ENCODE peak calls at places on chromosomes 5 and 9, in six cellular contexts. U, Y, X, M, D and H are unnamed samples.

GRCh38 chr5:151770383-151771258 is 1.1 kb upstream of the G3BP1 start:
- DNase-seq in U (no peak), Y (peak; percentile 91), X (peak; percentile 75), M (peak; percentile 72), D (peak; percentile 84), H (peak; percentile 65)

GRCh38 chr5:169728418-169728817 is 91.3 kb downstream of the DOCK2 start:
- DNase-seq in U (no peak), Y (no peak), X (no peak), M (no peak), D (no peak), H (no peak)

GRCh38 chr9:97856857-97857602 is 4.0 kb downstream of the FOXE1 start:
- DNase-seq in U (no peak), Y (no peak), X (no peak), M (no peak), D (no peak), H (no peak)

GRCh38 chr5:169389318-169389717 is 88.4 kb upstream of the SLIT3 start:
- DNase-seq in U (no peak), Y (no peak), X (no peak), M (no peak), D (no peak), H (no peak)

GRCh38 chr9:101495810-101496209 is 37.8 kb upstream of the RNF20 start:
- DNase-seq in U (no peak), Y (no peak), X (no peak), M (no peak), D (peak; percentile 17), H (no peak)

GRCh38 chr9:133225171-133226011 is 16.3 kb upstream of the OBP2B start:
- DNase-seq in U (no peak), Y (no peak), X (no peak), M (no peak), D (no peak), H (no peak)

GRCh38 chr5:174045470-174046025 is at the start of gene NSG2:
- DNase-seq in U (peak; percentile 74), Y (peak; percentile 96), X (peak; percentile 93), M (peak; percentile 92), D (peak; percentile 88), H (no peak)

GRCh38 chr5:142627371-142628217 is 58.3 kb downstream of the FGF1 start:
- DNase-seq in U (no peak), Y (no peak), X (no peak), M (no peak), D (no peak), H (no peak)

GRCh38 chr5:128693779-128694178 is 155.7 kb upstream of the FBN2 start:
- DNase-seq in U (no peak), Y (peak; percentile 11), X (no peak), M (no peak), D (peak; percentile 26), H (no peak)

GRCh38 chr9:114720296-114720695 is 38.3 kb upstream of the TEX48 start:
- DNase-seq in U (no peak), Y (peak; percentile 5), X (no peak), M (no peak), D (no peak), H (no peak)

GRCh38 chr9:99180199-99180598 is 41.5 kb downstream of the ALG2 start:
- DNase-seq in U (peak; percentile 64), Y (no peak), X (no peak), M (no peak), D (no peak), H (no peak)

GRCh38 chr5:5340206-5340729 is 82.2 kb upstream of the ICE1 start:
- DNase-seq in U (no peak), Y (peak; percentile 92), X (peak; percentile 42), M (peak; percentile 71), D (peak; percentile 90), H (no peak)

GRCh38 chr9:27629425-27629824 is 56.1 kb upstream of the C9orf72 start:
- DNase-seq in U (no peak), Y (no peak), X (no peak), M (no peak), D (no peak), H (no peak)

GRCh38 chr5:73529081-73529480 is 30.8 kb downstream of the BTF3 start:
- DNase-seq in U (no peak), Y (no peak), X (no peak), M (no peak), D (no peak), H (no peak)

GRCh38 chr9:110784309-110784708 is 115.7 kb downstream of the MUSK start:
- DNase-seq in U (no peak), Y (no peak), X (no peak), M (no peak), D (no peak), H (no peak)

GRCh38 chr5:77430726-77431125 is 61.4 kb downstream of the WDR41 start:
- DNase-seq in U (no peak), Y (no peak), X (no peak), M (no peak), D (no peak), H (no peak)

GRCh38 chr5:87872986-87873385 is 395.7 kb downstream of the TMEM161B start:
- DNase-seq in U (no peak), Y (no peak), X (no peak), M (peak; percentile 3), D (no peak), H (no peak)

GRCh38 chr5:79754865-79755555 is 65.4 kb downstream of the CMYA5 start:
- DNase-seq in U (no peak), Y (no peak), X (no peak), M (no peak), D (no peak), H (no peak)

GRCh38 chr5:9480499-9480898 is 65.4 kb downstream of the SEMA5A start:
- DNase-seq in U (no peak), Y (no peak), X (no peak), M (no peak), D (no peak), H (no peak)

GRCh38 chr5:180330270-180330648 is 22.9 kb downstream of the GFPT2 start:
- DNase-seq in U (no peak), Y (no peak), X (no peak), M (no peak), D (no peak), H (no peak)

GRCh38 chr5:112479418-112479817 is 60.3 kb upstream of the EPB41L4A start:
- DNase-seq in U (no peak), Y (peak; percentile 49), X (no peak), M (no peak), D (peak; percentile 46), H (no peak)

GRCh38 chr5:160260881-160261815 is 31.8 kb downstream of the FABP6 start:
- DNase-seq in U (no peak), Y (peak; percentile 98), X (no peak), M (no peak), D (peak; percentile 95), H (no peak)

GRCh38 chr5:113230711-113231652 is 203.8 kb downstream of the TSSK1B start:
- DNase-seq in U (no peak), Y (no peak), X (no peak), M (no peak), D (no peak), H (no peak)

GRCh38 chr5:136066705-136067271 is 38.0 kb downstream of the TGFBI start:
- DNase-seq in U (no peak), Y (peak; percentile 76), X (peak; percentile 31), M (no peak), D (peak; percentile 65), H (no peak)

GRCh38 chr5:66436721-66437120 is 159.5 kb upstream of the MAST4 start:
- DNase-seq in U (no peak), Y (no peak), X (no peak), M (no peak), D (no peak), H (no peak)

GRCh38 chr9:114278881-114279570 is 43.9 kb upstream of the ORM1 start:
- DNase-seq in U (no peak), Y (peak; percentile 47), X (no peak), M (no peak), D (peak; percentile 54), H (no peak)

GRCh38 chr9:105103776-105104175 is 140.7 kb upstream of the SLC44A1 start:
- DNase-seq in U (no peak), Y (no peak), X (no peak), M (no peak), D (no peak), H (no peak)

GRCh38 chr5:60522299-60522915 is 177.6 kb downstream of the DEPDC1B start:
- DNase-seq in U (peak; percentile 51), Y (peak; percentile 61), X (no peak), M (no peak), D (peak; percentile 58), H (no peak)

GRCh38 chr5:93252165-93252564 is 328.9 kb downstream of the NR2F1-AS1 start:
- DNase-seq in U (no peak), Y (peak; percentile 11), X (no peak), M (no peak), D (peak; percentile 13), H (no peak)

GRCh38 chr9:93263334-93264229 is 79.6 kb downstream of the WNK2 start:
- DNase-seq in U (no peak), Y (no peak), X (no peak), M (no peak), D (no peak), H (peak; percentile 7)

GRCh38 chr9:87889882-87890252 is 7.2 kb downstream of the SPATA31E1 start:
- DNase-seq in U (no peak), Y (no peak), X (no peak), M (no peak), D (no peak), H (no peak)

GRCh38 chr5:171667341-171668096 is 118.1 kb upstream of the SMIM23 start:
- DNase-seq in U (no peak), Y (peak; percentile 88), X (peak; percentile 66), M (peak; percentile 13), D (peak; percentile 77), H (no peak)

GRCh38 chr9:73143606-73144328 is 7.9 kb upstream of the ANXA1 start:
- DNase-seq in U (no peak), Y (peak; percentile 91), X (no peak), M (no peak), D (peak; percentile 91), H (no peak)

GRCh38 chr9:105864248-105864898 is 170.0 kb downstream of the TMEM38B start:
- DNase-seq in U (no peak), Y (peak; percentile 5), X (no peak), M (no peak), D (no peak), H (no peak)

GRCh38 chr9:116342941-116343340 is 189.3 kb downstream of the PAPPA start:
- DNase-seq in U (no peak), Y (no peak), X (no peak), M (no peak), D (no peak), H (no peak)

GRCh38 chr9:137486141-137486490 is 27.0 kb upstream of the NSMF start:
- DNase-seq in U (no peak), Y (no peak), X (no peak), M (no peak), D (no peak), H (no peak)
- TF ChIP-seq CTCF in U (no peak), Y (no peak), X (no peak), M (no peak), D (no peak), H (no peak)

GRCh38 chr5:148482697-148483462 is 99.1 kb downstream of the FBXO38 start:
- DNase-seq in U (peak; percentile 25), Y (peak; percentile 74), X (peak; percentile 67), M (peak; percentile 63), D (peak; percentile 72), H (no peak)
- TF ChIP-seq CTCF in U (peak; percentile 92), Y (peak; percentile 81), X (peak; percentile 77), M (peak; percentile 55), D (peak; percentile 92), H (no peak)

GRCh38 chr9:91253488-91253887 is 108.2 kb downstream of the AUH start:
- DNase-seq in U (no peak), Y (no peak), X (no peak), M (no peak), D (no peak), H (no peak)
- TF ChIP-seq CTCF in U (no peak), Y (peak; percentile 4), X (no peak), M (no peak), D (peak; percentile 2), H (no peak)

GRCh38 chr5:114447084-114447773 is 85.4 kb downstream of the KCNN2 start:
- DNase-seq in U (no peak), Y (peak; percentile 2), X (no peak), M (no peak), D (peak; percentile 6), H (no peak)
- TF ChIP-seq CTCF in U (peak; percentile 27), Y (peak; percentile 31), X (peak; percentile 16), M (peak; percentile 32), D (peak; percentile 30), H (no peak)